ENCODE peak calls at places on chromosomes 6 and 20, in six cellular contexts. Q, M, W, Z, N and Y are unnamed samples. For H3K27me3, the result is how much of the 10 kb centered on the place peaks cover.

GRCh38 chr6:62229231-62229630 is 56.8 kb downstream of the KHDRBS2 start:
- DNase-seq in Q (no peak), M (no peak), W (no peak), Z (no peak), N (no peak), Y (no peak)

GRCh38 chr20:16801919-16802651 is 53.9 kb downstream of the OTOR start:
- DNase-seq in Q (peak), M (peak), W (peak), Z (peak), N (no peak), Y (peak)

GRCh38 chr6:107793193-107793592 is 30.9 kb downstream of the SCML4 start:
- DNase-seq in Q (no peak), M (peak), W (no peak), Z (no peak), N (no peak), Y (no peak)

GRCh38 chr6:25448965-25449538 is 169.9 kb downstream of the CARMIL1 start:
- DNase-seq in Q (no peak), M (no peak), W (no peak), Z (no peak), N (no peak), Y (peak)

GRCh38 chr6:105838156-105838555 is 248.0 kb upstream of the PRDM1 start:
- DNase-seq in Q (no peak), M (no peak), W (no peak), Z (no peak), N (no peak), Y (no peak)

GRCh38 chr20:38243617-38244016 is 16.9 kb downstream of the KIAA1755 start:
- DNase-seq in Q (no peak), M (no peak), W (no peak), Z (no peak), N (no peak), Y (no peak)

GRCh38 chr6:156098858-156099257 is 643.2 kb upstream of the NOX3 start:
- DNase-seq in Q (no peak), M (no peak), W (no peak), Z (no peak), N (no peak), Y (no peak)

GRCh38 chr20:51961964-51962761 is 159.8 kb upstream of the SALL4 start:
- DNase-seq in Q (no peak), M (no peak), W (no peak), Z (no peak), N (no peak), Y (no peak)

GRCh38 chr20:17762243-17762872 is 62.6 kb downstream of the BANF2 start:
- DNase-seq in Q (no peak), M (peak), W (no peak), Z (no peak), N (no peak), Y (no peak)

GRCh38 chr20:9051508-9051907 is 17.4 kb upstream of the PLCB4 start:
- DNase-seq in Q (no peak), M (no peak), W (no peak), Z (peak), N (no peak), Y (peak)

GRCh38 chr6:113744886-113745285 is 112.3 kb upstream of the MARCKS start:
- DNase-seq in Q (no peak), M (no peak), W (no peak), Z (no peak), N (no peak), Y (no peak)

GRCh38 chr6:21133902-21134301 is 459.6 kb upstream of the SOX4 start:
- DNase-seq in Q (no peak), M (no peak), W (no peak), Z (no peak), N (no peak), Y (no peak)

GRCh38 chr6:32244270-32244669 is 20.4 kb upstream of the NOTCH4 start:
- DNase-seq in Q (no peak), M (no peak), W (peak), Z (peak), N (no peak), Y (no peak)

GRCh38 chr20:11379257-11380011 is 538.3 kb upstream of the BTBD3 start:
- DNase-seq in Q (no peak), M (peak), W (no peak), Z (peak), N (no peak), Y (no peak)

GRCh38 chr6:69456086-69456485 is 340.7 kb downstream of the LMBRD1 start:
- DNase-seq in Q (no peak), M (no peak), W (no peak), Z (no peak), N (no peak), Y (no peak)

GRCh38 chr20:10658051-10658823 is 15.6 kb downstream of the JAG1 start:
- DNase-seq in Q (no peak), M (no peak), W (no peak), Z (no peak), N (no peak), Y (no peak)

GRCh38 chr20:59403962-59404314 is 103.5 kb downstream of the EDN3 start:
- DNase-seq in Q (no peak), M (no peak), W (no peak), Z (no peak), N (no peak), Y (no peak)

GRCh38 chr20:59402697-59403096 is 102.3 kb downstream of the EDN3 start:
- DNase-seq in Q (no peak), M (no peak), W (no peak), Z (no peak), N (no peak), Y (peak)

GRCh38 chr20:59405226-59405815 is 104.9 kb downstream of the EDN3 start:
- DNase-seq in Q (no peak), M (no peak), W (no peak), Z (no peak), N (no peak), Y (no peak)

GRCh38 chr20:59404749-59405148 is 104.3 kb downstream of the EDN3 start:
- DNase-seq in Q (no peak), M (no peak), W (no peak), Z (no peak), N (no peak), Y (no peak)

GRCh38 chr20:59403261-59403961 is 103.0 kb downstream of the EDN3 start:
- DNase-seq in Q (peak), M (peak), W (peak), Z (peak), N (peak), Y (no peak)
- H3K27me3 ChIP-seq in Q (half or more), M (half or more), W (half or more), Z (under half), N (under half), Y (under half)

GRCh38 chr6:30450908-30451818 is 38.1 kb upstream of the HLA-E start:
- DNase-seq in Q (peak), M (peak), W (peak), Z (peak), N (no peak), Y (peak)
- H3K4me3 ChIP-seq in Q (peak), M (no peak), W (no peak), Z (no peak), N (no peak), Y (no peak)

DNA sequence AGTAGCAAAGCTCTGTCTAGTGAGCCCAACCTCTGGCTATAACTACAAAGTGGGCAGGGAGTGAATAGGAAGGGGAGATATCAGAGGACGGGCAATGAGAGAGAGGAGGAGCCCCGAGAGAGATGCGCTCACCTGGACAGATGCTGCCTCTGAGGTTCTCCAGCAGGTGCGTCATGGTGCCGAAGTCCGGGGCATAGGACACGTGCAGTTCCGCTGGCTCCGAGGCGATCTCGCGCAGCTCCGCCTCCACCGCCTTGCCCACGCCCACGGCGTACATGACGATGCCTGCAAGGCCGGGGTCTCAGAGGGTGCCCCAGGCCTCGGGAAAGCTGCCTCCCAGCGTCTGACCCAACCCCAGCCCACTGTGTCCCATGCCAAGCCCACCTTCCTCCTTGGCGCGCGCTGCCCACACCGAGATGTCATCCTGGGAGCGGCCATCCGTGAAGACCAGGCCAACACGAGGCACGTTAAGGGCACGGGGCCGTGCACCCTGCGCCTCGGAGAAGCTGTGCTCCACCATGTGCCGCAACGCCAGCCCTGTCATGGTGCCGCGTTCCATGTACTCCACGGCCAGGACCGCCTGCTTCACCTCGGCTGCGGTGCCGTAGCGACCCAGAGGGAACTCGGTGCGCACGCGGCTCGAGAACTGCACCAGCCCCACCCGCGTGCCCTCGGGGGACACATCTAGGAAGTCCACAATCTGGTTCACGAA is 8.7 kb upstream of the RBPJL start:
- DNase-seq in Q (no peak), M (no peak), W (no peak), Z (no peak), N (no peak), Y (no peak)
- H3K27me3 ChIP-seq in Q (under half), M (under half), W (under half), Z (under half), N (under half), Y (under half)

DNA sequence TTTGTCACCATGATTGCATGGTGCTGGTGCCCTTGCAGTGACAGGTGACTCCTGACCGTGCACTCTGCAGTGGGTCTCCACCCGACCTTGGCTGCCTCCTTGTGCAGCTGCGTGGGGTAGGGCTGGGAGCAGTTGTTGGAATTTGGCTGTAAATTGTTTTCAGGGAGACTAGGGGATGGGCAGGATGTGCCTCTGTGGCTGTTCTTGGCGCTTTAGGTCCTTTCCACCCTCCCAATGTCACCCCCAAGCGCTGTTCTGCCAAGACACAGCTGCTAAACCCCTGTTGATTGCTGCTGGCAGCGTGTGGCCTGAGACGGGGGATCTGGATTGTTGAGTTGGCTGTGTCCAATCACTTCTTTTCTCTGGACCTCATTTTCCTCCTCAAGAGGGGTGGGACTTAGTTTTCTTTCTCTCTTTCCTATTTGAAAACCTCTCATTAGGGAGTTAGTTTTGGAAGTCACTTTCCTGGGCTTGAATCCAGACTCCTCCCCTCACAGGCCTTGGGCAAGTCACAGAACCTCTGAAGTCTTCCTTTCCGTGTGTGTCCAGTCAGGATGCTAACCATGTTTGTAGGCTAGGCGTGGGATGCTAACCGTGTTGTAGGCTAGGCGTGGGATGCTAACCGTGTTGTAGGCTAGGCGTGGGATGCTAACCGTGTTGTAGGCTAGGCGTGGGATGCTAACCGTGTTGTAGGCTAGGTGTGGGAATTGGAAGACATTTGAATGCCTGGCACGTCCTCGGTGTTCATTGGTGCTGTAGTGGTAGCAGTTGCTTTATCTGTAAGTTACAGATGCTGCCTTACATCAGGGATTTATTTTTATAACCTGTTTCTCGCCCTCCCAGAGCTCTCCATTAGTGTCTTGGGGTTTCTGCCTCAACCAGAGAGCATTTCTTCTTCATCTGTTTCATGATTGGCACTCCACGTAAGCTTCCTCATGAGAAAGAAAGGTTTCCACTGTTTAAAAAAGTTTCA is 8.6 kb downstream of the IGF2R start:
- DNase-seq in Q (no peak), M (no peak), W (no peak), Z (peak), N (no peak), Y (no peak)
- H3K4me3 ChIP-seq in Q (no peak), M (no peak), W (no peak), Z (no peak), N (peak), Y (no peak)

DNA sequence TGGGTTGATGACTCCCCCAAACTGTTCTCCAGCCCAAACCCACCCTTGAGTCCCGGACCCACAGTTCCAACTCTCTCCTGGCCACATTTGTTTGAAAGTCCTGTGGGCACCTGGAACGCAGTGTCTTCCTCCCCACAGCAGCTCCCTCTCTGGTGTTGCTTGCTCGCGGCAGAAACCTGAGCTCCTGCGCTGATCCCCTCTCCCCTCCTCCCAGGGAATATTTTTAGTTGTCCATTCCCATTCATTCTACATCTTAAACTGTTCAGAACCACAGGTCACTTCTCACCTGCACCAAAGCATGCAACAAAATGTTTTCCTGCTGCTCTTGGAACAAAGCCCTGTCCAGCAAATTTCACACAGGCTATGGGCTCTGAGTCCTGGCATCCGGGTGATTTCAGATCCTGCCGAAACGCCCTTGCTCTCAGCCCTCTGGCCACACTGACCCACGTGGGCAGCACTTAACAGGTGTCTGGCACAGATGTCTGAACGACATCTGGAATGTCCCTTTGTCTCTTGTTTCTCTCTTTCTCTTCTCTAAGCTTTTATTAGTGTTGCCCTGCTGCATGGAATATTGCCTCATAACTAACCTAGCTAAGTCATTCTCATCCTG is 27.0 kb upstream of the PMEPA1 start:
- DNase-seq in Q (peak), M (no peak), W (peak), Z (no peak), N (no peak), Y (no peak)
- H3K27me3 ChIP-seq in Q (under half), M (under half), W (under half), Z (under half), N (under half), Y (under half)

GRCh38 chr20:1618479-1618878 is 1.3 kb downstream of the SIRPB1 start:
- DNase-seq in Q (peak), M (no peak), W (no peak), Z (no peak), N (no peak), Y (no peak)
- H3K4me3 ChIP-seq in Q (peak), M (no peak), W (no peak), Z (no peak), N (no peak), Y (no peak)

GRCh38 chr20:41690702-41691101 is 72.5 kb upstream of the CHD6 start:
- DNase-seq in Q (no peak), M (no peak), W (no peak), Z (no peak), N (no peak), Y (no peak)

GRCh38 chr20:41692479-41693135 is 74.4 kb upstream of the CHD6 start:
- DNase-seq in Q (peak), M (peak), W (peak), Z (peak), N (peak), Y (peak)

DNA sequence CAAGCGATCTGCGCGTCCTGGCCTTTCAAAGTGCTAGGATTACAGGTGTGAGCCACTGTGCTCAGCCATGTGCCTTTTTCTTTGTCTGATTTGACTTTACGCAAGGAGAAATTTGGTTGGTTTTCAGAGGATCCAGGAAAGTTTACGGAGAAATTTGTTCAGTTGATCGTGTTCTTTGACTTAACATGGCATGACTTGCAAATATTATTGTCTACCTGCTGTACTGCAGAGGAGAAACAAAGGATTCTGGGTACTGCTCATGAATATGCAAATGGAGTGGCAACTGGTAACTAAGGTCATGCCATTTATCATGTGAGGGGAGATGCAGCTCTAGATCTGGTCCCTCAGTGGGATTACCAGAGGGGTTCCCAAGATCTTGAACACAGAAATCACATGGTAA is 68.8 kb upstream of the CHD6 start:
- DNase-seq in Q (no peak), M (no peak), W (no peak), Z (no peak), N (no peak), Y (no peak)
- H3K27me3 ChIP-seq in Q (under half), M (under half), W (under half), Z (under half), N (under half), Y (under half)

DNA sequence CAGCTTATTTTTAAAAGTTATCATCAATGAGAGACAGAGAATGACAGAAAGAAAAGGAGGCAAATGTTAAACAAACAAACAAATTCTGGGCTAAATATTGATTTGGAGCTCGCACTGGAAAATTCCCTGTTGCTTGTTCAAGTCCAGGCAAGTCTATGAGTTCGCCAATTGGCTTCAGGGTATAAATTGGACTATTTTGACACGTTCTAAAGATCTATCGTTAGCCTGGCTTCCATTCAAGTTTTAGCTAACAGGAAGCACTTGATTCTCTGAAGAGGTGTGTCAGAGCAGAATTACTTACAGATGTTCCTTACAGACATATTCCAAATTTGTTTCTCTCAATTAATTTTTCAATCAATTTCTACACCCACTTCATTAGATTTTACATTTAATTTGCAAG is 15.8 kb upstream of the RFPL4B start:
- DNase-seq in Q (no peak), M (no peak), W (no peak), Z (no peak), N (no peak), Y (peak)
- H3K4me3 ChIP-seq in Q (no peak), M (no peak), W (no peak), Z (no peak), N (no peak), Y (no peak)

GRCh38 chr20:21713470-21713869 is 8.0 kb downstream of the PAX1 start:
- DNase-seq in Q (no peak), M (peak), W (no peak), Z (no peak), N (no peak), Y (no peak)

GRCh38 chr20:21710863-21711431 is 5.5 kb downstream of the PAX1 start:
- DNase-seq in Q (no peak), M (no peak), W (no peak), Z (no peak), N (no peak), Y (no peak)

GRCh38 chr20:21713901-21714296 is 8.4 kb downstream of the PAX1 start:
- DNase-seq in Q (no peak), M (peak), W (no peak), Z (no peak), N (no peak), Y (no peak)

GRCh38 chr20:21714297-21715192 is 9.1 kb downstream of the PAX1 start:
- DNase-seq in Q (no peak), M (peak), W (no peak), Z (no peak), N (no peak), Y (no peak)

DNA sequence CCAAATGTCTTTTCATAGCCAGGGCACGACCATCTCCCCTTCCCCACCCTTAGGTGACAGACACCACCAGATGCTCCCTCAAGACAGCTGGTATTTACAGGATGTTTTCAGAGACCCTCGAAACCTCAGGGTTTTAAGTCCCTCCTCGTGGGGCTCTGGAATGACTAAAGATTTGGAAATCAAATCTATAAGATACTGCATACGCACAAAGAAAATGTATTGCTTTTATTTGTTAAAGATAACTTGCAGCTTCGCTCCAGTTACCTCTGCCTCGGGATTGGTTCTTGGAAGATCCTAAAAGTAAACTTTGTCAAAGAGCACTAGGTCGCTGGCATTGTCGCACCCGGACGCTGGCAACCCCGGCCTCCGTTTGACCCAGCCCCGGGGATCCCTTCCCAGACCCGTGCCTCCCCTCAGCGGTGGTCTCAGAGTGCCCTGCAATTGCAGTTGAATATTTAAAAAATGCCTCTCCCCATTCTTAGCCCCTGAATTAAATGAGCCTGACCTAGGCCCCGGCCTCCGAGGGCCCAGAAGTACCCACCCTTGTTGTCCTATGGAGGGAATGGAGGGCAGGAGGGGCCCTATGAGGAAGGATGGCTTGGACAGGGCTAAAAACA is 7.1 kb downstream of the PAX1 start:
- DNase-seq in Q (no peak), M (peak), W (no peak), Z (no peak), N (no peak), Y (no peak)
- H3K27me3 ChIP-seq in Q (half or more), M (half or more), W (half or more), Z (half or more), N (under half), Y (under half)